ENCODE peak calls at places on chromosomes 5 and 9, in five cellular contexts. One of them, this sample, is unnamed.

GRCh38 chr5:119966028-119966427 is 336.7 kb downstream of the FAM170A start:
- DNase-seq in glutamatergic neuron: no peak
- DNase-seq in H7: no peak
- DNase-seq in AG08396: no peak
- DNase-seq in heart right ventricle: no peak
- DNase-seq in this sample: no peak

GRCh38 chr9:16223074-16223871 is 647.2 kb downstream of the BNC2 start:
- DNase-seq in glutamatergic neuron: no peak
- DNase-seq in H7: no peak
- DNase-seq in AG08396: no peak
- DNase-seq in heart right ventricle: no peak
- DNase-seq in this sample: no peak

GRCh38 chr5:133761606-133762005 is 149.3 kb upstream of the FSTL4 start:
- DNase-seq in glutamatergic neuron: no peak
- DNase-seq in H7: no peak
- DNase-seq in AG08396: no peak
- DNase-seq in heart right ventricle: no peak
- DNase-seq in this sample: no peak

GRCh38 chr9:36276840-36277239 is 18.6 kb upstream of the GNE start:
- DNase-seq in glutamatergic neuron: no peak
- DNase-seq in H7: no peak
- DNase-seq in AG08396: peak
- DNase-seq in heart right ventricle: no peak
- DNase-seq in this sample: peak

GRCh38 chr9:10007356-10007755 is 605.4 kb downstream of the PTPRD start:
- DNase-seq in glutamatergic neuron: no peak
- DNase-seq in H7: no peak
- DNase-seq in AG08396: no peak
- DNase-seq in heart right ventricle: no peak
- DNase-seq in this sample: no peak

GRCh38 chr5:114055810-114056476 is 305.9 kb upstream of the KCNN2 start:
- DNase-seq in glutamatergic neuron: peak
- DNase-seq in H7: peak
- DNase-seq in AG08396: no peak
- DNase-seq in heart right ventricle: peak
- DNase-seq in this sample: peak

GRCh38 chr9:134618163-134618822 is 23.3 kb upstream of the COL5A1 start:
- DNase-seq in glutamatergic neuron: no peak
- DNase-seq in H7: no peak
- DNase-seq in AG08396: no peak
- DNase-seq in heart right ventricle: no peak
- DNase-seq in this sample: peak

GRCh38 chr9:93300175-93300572 is 116.2 kb downstream of the WNK2 start:
- DNase-seq in glutamatergic neuron: no peak
- DNase-seq in H7: peak
- DNase-seq in AG08396: no peak
- DNase-seq in heart right ventricle: no peak
- DNase-seq in this sample: no peak

GRCh38 chr9:134811673-134812668 is 68.6 kb upstream of the FCN2 start:
- DNase-seq in glutamatergic neuron: no peak
- DNase-seq in H7: no peak
- DNase-seq in AG08396: peak
- DNase-seq in heart right ventricle: no peak
- DNase-seq in this sample: peak

GRCh38 chr9:134059661-134060395 is 8.0 kb downstream of the BRD3 start:
- DNase-seq in glutamatergic neuron: peak
- DNase-seq in H7: peak
- DNase-seq in AG08396: no peak
- DNase-seq in heart right ventricle: no peak
- DNase-seq in this sample: no peak

GRCh38 chr9:21434202-21435014 is 5.8 kb upstream of the IFNA1 start:
- DNase-seq in glutamatergic neuron: no peak
- DNase-seq in H7: no peak
- DNase-seq in AG08396: peak
- DNase-seq in heart right ventricle: no peak
- DNase-seq in this sample: peak

GRCh38 chr9:91978739-91979414 is 28.8 kb upstream of the ROR2 start:
- DNase-seq in glutamatergic neuron: peak
- DNase-seq in H7: peak
- DNase-seq in AG08396: peak
- DNase-seq in heart right ventricle: no peak
- DNase-seq in this sample: peak

GRCh38 chr9:111657051-111657450 is 4.4 kb upstream of the GNG10 start:
- DNase-seq in glutamatergic neuron: no peak
- DNase-seq in H7: no peak
- DNase-seq in AG08396: no peak
- DNase-seq in heart right ventricle: no peak
- DNase-seq in this sample: no peak

GRCh38 chr5:56812110-56812509 is 3.2 kb upstream of the MAP3K1 start:
- DNase-seq in glutamatergic neuron: no peak
- DNase-seq in H7: no peak
- DNase-seq in AG08396: no peak
- DNase-seq in heart right ventricle: no peak
- DNase-seq in this sample: no peak

GRCh38 chr5:134203630-134204029 is 22.2 kb downstream of the PPP2CA start:
- DNase-seq in glutamatergic neuron: no peak
- DNase-seq in H7: no peak
- DNase-seq in AG08396: no peak
- DNase-seq in heart right ventricle: no peak
- DNase-seq in this sample: no peak

GRCh38 chr5:121967187-121967586 is 5.4 kb downstream of the SRFBP1 start:
- DNase-seq in glutamatergic neuron: no peak
- DNase-seq in H7: no peak
- DNase-seq in AG08396: peak
- DNase-seq in heart right ventricle: no peak
- DNase-seq in this sample: no peak

GRCh38 chr5:112976432-112977309 is at the start of gene DCP2:
- DNase-seq in glutamatergic neuron: peak
- DNase-seq in H7: peak
- DNase-seq in AG08396: peak
- DNase-seq in heart right ventricle: peak
- DNase-seq in this sample: peak

GRCh38 chr9:109751253-109751652 is 28.7 kb upstream of the PALM2AKAP2 start:
- DNase-seq in glutamatergic neuron: no peak
- DNase-seq in H7: no peak
- DNase-seq in AG08396: peak
- DNase-seq in heart right ventricle: no peak
- DNase-seq in this sample: no peak

GRCh38 chr5:176535655-176536131 is 1.5 kb downstream of the RNF44 start:
- DNase-seq in glutamatergic neuron: no peak
- DNase-seq in H7: peak
- DNase-seq in AG08396: no peak
- DNase-seq in heart right ventricle: no peak
- DNase-seq in this sample: peak

GRCh38 chr9:20253635-20254034 is 368.7 kb downstream of the MLLT3 start:
- DNase-seq in glutamatergic neuron: no peak
- DNase-seq in H7: no peak
- DNase-seq in AG08396: no peak
- DNase-seq in heart right ventricle: no peak
- DNase-seq in this sample: no peak

GRCh38 chr9:11045589-11045988 is 432.8 kb upstream of the PTPRD start:
- DNase-seq in glutamatergic neuron: no peak
- DNase-seq in H7: no peak
- DNase-seq in AG08396: no peak
- DNase-seq in heart right ventricle: no peak
- DNase-seq in this sample: no peak

GRCh38 chr5:146338774-146339714 is at the start of gene POU4F3:
- DNase-seq in glutamatergic neuron: peak
- DNase-seq in H7: peak
- DNase-seq in AG08396: no peak
- DNase-seq in heart right ventricle: no peak
- DNase-seq in this sample: peak

GRCh38 chr5:59640411-59640810 is 253.1 kb downstream of the PDE4D start:
- DNase-seq in glutamatergic neuron: no peak
- DNase-seq in H7: no peak
- DNase-seq in AG08396: no peak
- DNase-seq in heart right ventricle: peak
- DNase-seq in this sample: peak

GRCh38 chr5:100690036-100690560 is 154.9 kb downstream of the FAM174A start:
- DNase-seq in glutamatergic neuron: no peak
- DNase-seq in H7: no peak
- DNase-seq in AG08396: no peak
- DNase-seq in heart right ventricle: no peak
- DNase-seq in this sample: no peak

GRCh38 chr5:55633574-55634203 is 78.4 kb downstream of the SLC38A9 start:
- DNase-seq in glutamatergic neuron: no peak
- DNase-seq in H7: no peak
- DNase-seq in AG08396: no peak
- DNase-seq in heart right ventricle: peak
- DNase-seq in this sample: peak

GRCh38 chr9:3963266-3964019 is 336.4 kb downstream of the GLIS3 start:
- DNase-seq in glutamatergic neuron: no peak
- DNase-seq in H7: no peak
- DNase-seq in AG08396: peak
- DNase-seq in heart right ventricle: no peak
- DNase-seq in this sample: no peak

GRCh38 chr5:32193591-32193990 is 19.5 kb upstream of the GOLPH3 start:
- DNase-seq in glutamatergic neuron: no peak
- DNase-seq in H7: no peak
- DNase-seq in AG08396: peak
- DNase-seq in heart right ventricle: peak
- DNase-seq in this sample: no peak

GRCh38 chr5:158644301-158644700 is 455.4 kb downstream of the EBF1 start:
- DNase-seq in glutamatergic neuron: no peak
- DNase-seq in H7: no peak
- DNase-seq in AG08396: no peak
- DNase-seq in heart right ventricle: no peak
- DNase-seq in this sample: peak

GRCh38 chr5:144307726-144308125 is 137.1 kb downstream of the KCTD16 start:
- DNase-seq in glutamatergic neuron: no peak
- DNase-seq in H7: no peak
- DNase-seq in AG08396: no peak
- DNase-seq in heart right ventricle: no peak
- DNase-seq in this sample: peak

GRCh38 chr9:15115702-15116639 is 191.0 kb downstream of the TTC39B start:
- DNase-seq in glutamatergic neuron: no peak
- DNase-seq in H7: no peak
- DNase-seq in AG08396: no peak
- DNase-seq in heart right ventricle: no peak
- DNase-seq in this sample: peak

GRCh38 chr9:114677418-114677817 is 4.6 kb downstream of the TEX48 start:
- DNase-seq in glutamatergic neuron: no peak
- DNase-seq in H7: no peak
- DNase-seq in AG08396: peak
- DNase-seq in heart right ventricle: no peak
- DNase-seq in this sample: peak

GRCh38 chr9:89661956-89662717 is 57.3 kb downstream of the GADD45G start:
- DNase-seq in glutamatergic neuron: peak
- DNase-seq in H7: peak
- DNase-seq in AG08396: peak
- DNase-seq in heart right ventricle: peak
- DNase-seq in this sample: peak

GRCh38 chr9:74444389-74444788 is 52.7 kb upstream of the RORB start:
- DNase-seq in glutamatergic neuron: no peak
- DNase-seq in H7: no peak
- DNase-seq in AG08396: peak
- DNase-seq in heart right ventricle: peak
- DNase-seq in this sample: no peak

GRCh38 chr5:174571662-174572397 is 152.6 kb upstream of the MSX2 start:
- DNase-seq in glutamatergic neuron: no peak
- DNase-seq in H7: peak
- DNase-seq in AG08396: peak
- DNase-seq in heart right ventricle: peak
- DNase-seq in this sample: peak

GRCh38 chr9:4760122-4760521 is 19.1 kb upstream of the AK3 start:
- DNase-seq in glutamatergic neuron: no peak
- DNase-seq in H7: no peak
- DNase-seq in AG08396: no peak
- DNase-seq in heart right ventricle: no peak
- DNase-seq in this sample: no peak

GRCh38 chr5:115320515-115320914 is 24.1 kb upstream of the CCDC112 start:
- DNase-seq in glutamatergic neuron: no peak
- DNase-seq in H7: no peak
- DNase-seq in AG08396: no peak
- DNase-seq in heart right ventricle: no peak
- DNase-seq in this sample: no peak

GRCh38 chr5:102958481-102959011 is 161.4 kb downstream of the GIN1 start:
- DNase-seq in glutamatergic neuron: no peak
- DNase-seq in H7: no peak
- DNase-seq in AG08396: no peak
- DNase-seq in heart right ventricle: no peak
- DNase-seq in this sample: no peak

GRCh38 chr5:125117556-125117955 is 371.1 kb upstream of the ZNF608 start:
- DNase-seq in glutamatergic neuron: no peak
- DNase-seq in H7: no peak
- DNase-seq in AG08396: peak
- DNase-seq in heart right ventricle: no peak
- DNase-seq in this sample: no peak

GRCh38 chr5:122429545-122430327 is 117.7 kb downstream of the SNCAIP start:
- DNase-seq in glutamatergic neuron: no peak
- DNase-seq in H7: peak
- DNase-seq in AG08396: no peak
- DNase-seq in heart right ventricle: no peak
- DNase-seq in this sample: no peak

GRCh38 chr5:4295663-4296339 is 700.2 kb downstream of the IRX1 start:
- DNase-seq in glutamatergic neuron: peak
- DNase-seq in H7: peak
- DNase-seq in AG08396: no peak
- DNase-seq in heart right ventricle: no peak
- DNase-seq in this sample: peak